ENCODE peak calls at places on chromosomes 1 and 21, in ten cellular contexts. P is GM23338; S is heart right ventricle; Y is brain microvascular endothelial cell; V is endodermal cell; N is fibroblast of lung; I is tibial artery; A is SK-N-SH; Q is body of pancreas; C is CD8-positive, alpha-beta T cell. X is an unnamed sample. For H3K27me3, the result is how much of the 10 kb centered on the place peaks cover.

GRCh38 chr1:17119744-17120482 is 662 bp upstream of the PADI2 start:
- DNase-seq in P (peak), A (peak), Q (no peak), I (no peak), Y (no peak), C (no peak), S (no peak), N (no peak), V (peak), X (no peak)

GRCh38 chr1:110879758-110880606 is 7.0 kb downstream of the CD53 start:
- DNase-seq in I (no peak), Q (no peak), P (no peak), C (peak), S (no peak), A (no peak), N (no peak), Y (no peak), V (no peak), X (no peak)

GRCh38 chr1:87916965-87917364 is 588.3 kb downstream of the LMO4 start:
- DNase-seq in C (no peak), I (no peak), V (no peak), N (peak), Y (no peak), P (no peak), A (no peak), S (no peak), Q (no peak), X (peak)

GRCh38 chr21:35294231-35294898 is 245.3 kb upstream of the RUNX1 start:
- DNase-seq in I (no peak), V (peak), P (peak), C (no peak), A (no peak), S (no peak), N (no peak), Y (no peak), Q (peak), X (no peak)

GRCh38 chr21:35284199-35284598 is 235.1 kb upstream of the RUNX1 start:
- DNase-seq in P (no peak), N (no peak), Y (no peak), Q (peak), V (no peak), I (peak), S (peak), A (no peak), C (no peak), X (no peak)

GRCh38 chr1:119943216-119943615 is 46.9 kb upstream of the ADAM30 start:
- DNase-seq in P (no peak), Y (no peak), C (no peak), A (no peak), I (no peak), N (no peak), S (no peak), Q (no peak), V (no peak), X (no peak)

GRCh38 chr1:206453111-206453510 is 17.2 kb upstream of the IKBKE start:
- DNase-seq in A (no peak), I (no peak), C (no peak), V (no peak), Y (no peak), P (no peak), Q (no peak), N (no peak), S (no peak), X (no peak)

GRCh38 chr1:155017021-155017945 is 14.7 kb downstream of the ZBTB7B start:
- DNase-seq in Y (peak), P (peak), V (peak), I (peak), C (peak), A (peak), N (peak), Q (peak), S (peak), X (no peak)

GRCh38 chr1:115280073-115280472 is 58.0 kb downstream of the NGF start:
- DNase-seq in V (no peak), Y (no peak), Q (no peak), C (no peak), N (peak), A (peak), P (no peak), I (no peak), S (no peak), X (no peak)

GRCh38 chr1:59020151-59020997 is 236.5 kb upstream of the JUN start:
- DNase-seq in Y (peak), N (peak), V (no peak), Q (peak), A (no peak), P (no peak), I (peak), S (peak), C (peak), X (peak)

GRCh38 chr1:231116741-231117140 is 45.1 kb upstream of the TRIM67 start:
- DNase-seq in Q (no peak), S (no peak), A (no peak), I (no peak), P (no peak), N (no peak), Y (no peak), V (no peak), C (no peak), X (no peak)

GRCh38 chr1:20058531-20058930 is 11.5 kb upstream of the PLA2G5 start:
- DNase-seq in I (no peak), V (no peak), N (peak), S (no peak), Q (no peak), A (no peak), Y (peak), P (no peak), C (peak), X (peak)

GRCh38 chr1:205458777-205459566 is 3.1 kb upstream of the BLACAT1 start:
- DNase-seq in C (peak), P (peak), Y (peak), A (no peak), N (peak), V (peak), I (no peak), S (no peak), Q (peak), X (no peak)

GRCh38 chr1:99603699-99604595 is 42.0 kb upstream of the PALMD start:
- DNase-seq in N (peak), Q (no peak), S (no peak), A (no peak), Y (no peak), V (no peak), P (no peak), I (no peak), C (no peak), X (no peak)

GRCh38 chr21:36082140-36082742 is 12.4 kb downstream of the CBR1 start:
- DNase-seq in A (no peak), Q (no peak), N (no peak), P (no peak), V (no peak), Y (no peak), C (no peak), S (no peak), I (no peak), X (no peak)

GRCh38 chr1:42940851-42941639 is 17.6 kb downstream of the SLC2A1 start:
- DNase-seq in Q (no peak), C (no peak), S (no peak), P (no peak), I (peak), N (peak), Y (peak), V (peak), A (no peak), X (peak)

GRCh38 chr1:114997510-114997909 is 32.1 kb upstream of the TSHB start:
- DNase-seq in Q (no peak), A (no peak), P (no peak), S (no peak), V (no peak), N (no peak), I (no peak), C (no peak), Y (no peak), X (no peak)

GRCh38 chr1:203569490-203570318 is 56.9 kb upstream of the ATP2B4 start:
- DNase-seq in I (no peak), Q (no peak), S (no peak), P (no peak), V (peak), A (no peak), Y (peak), C (no peak), N (peak), X (peak)

GRCh38 chr21:44477712-44478111 is 22.4 kb downstream of the LRRC3 start:
- DNase-seq in S (no peak), A (no peak), I (no peak), C (no peak), Y (no peak), N (no peak), Q (no peak), P (no peak), V (no peak), X (no peak)

GRCh38 chr1:234543442-234544093 is 64.6 kb upstream of the TARBP1 start:
- DNase-seq in P (no peak), Q (peak), S (peak), I (no peak), V (no peak), A (peak), N (no peak), C (no peak), Y (no peak), X (no peak)
- H3K27me3 ChIP-seq in P (under half), Q (under half), S (under half), I (under half), V (under half), A (under half), N (under half), C (under half), Y (under half), X (under half)

GRCh38 chr1:11784256-11784992 is 21.3 kb downstream of the MTHFR start:
- DNase-seq in P (no peak), S (no peak), A (no peak), C (no peak), V (no peak), I (no peak), Q (no peak), Y (no peak), N (no peak), X (no peak)
- H3K4me3 ChIP-seq in P (peak), S (peak), A (no peak), C (peak), V (no peak), I (peak), Q (no peak), Y (no peak), N (peak), X (no peak)

GRCh38 chr1:156281281-156282142 is 1.1 kb downstream of the SMG5 start:
- DNase-seq in A (peak), V (no peak), I (no peak), Y (peak), Q (no peak), S (peak), N (peak), P (peak), C (no peak), X (no peak)
- TF ChIP-seq CTCF in A (no peak), V (no peak), I (no peak), Y (peak), Q (no peak), S (no peak), N (no peak), P (no peak), C (no peak), X (no peak)

DNA sequence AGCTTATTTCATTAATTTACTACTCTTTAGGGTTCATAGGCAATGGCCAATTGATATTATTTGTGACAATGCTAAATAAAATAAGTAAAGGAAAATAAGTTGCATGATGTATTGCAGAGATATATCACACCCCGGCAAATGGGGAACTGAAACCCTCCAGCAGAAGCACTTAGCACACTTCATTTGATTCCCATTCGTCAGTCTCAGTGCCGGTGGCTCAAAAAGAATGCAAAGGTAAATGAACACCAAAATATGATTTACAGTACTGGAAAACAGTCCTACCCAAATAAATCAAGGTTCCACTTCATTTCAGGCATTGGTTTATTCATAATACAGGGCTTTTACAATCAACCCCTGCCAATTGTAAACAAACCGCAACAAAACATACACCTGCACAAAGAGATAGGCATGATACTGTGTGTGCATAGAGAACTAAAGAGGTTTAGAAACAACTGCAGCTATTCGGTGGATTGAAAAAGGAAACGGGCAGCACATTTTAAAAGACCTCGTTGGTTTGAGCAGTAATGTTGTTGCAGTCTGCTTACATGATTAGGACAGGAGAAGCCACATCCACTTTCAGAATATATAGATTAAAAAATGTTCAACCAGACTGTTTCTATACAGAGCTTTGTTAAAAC is 1019.2 kb downstream of the TTLL7 start:
- DNase-seq in S (no peak), C (no peak), I (no peak), P (no peak), V (no peak), A (no peak), N (no peak), Y (no peak), Q (no peak), X (no peak)
- H3K27me3 ChIP-seq in S (under half), C (under half), I (under half), P (under half), V (under half), A (under half), N (under half), Y (under half), Q (under half), X (under half)

GRCh38 chr1:62294211-62294610 is 25.0 kb downstream of the KANK4 start:
- DNase-seq in S (no peak), C (no peak), Y (no peak), A (peak), N (peak), V (peak), Q (no peak), P (peak), I (no peak), X (no peak)
- H3K4me3 ChIP-seq in S (no peak), C (no peak), Y (no peak), A (no peak), N (no peak), V (no peak), Q (no peak), P (no peak), I (no peak), X (no peak)